ENCODE peak calls at places on chromosomes 13 and 19, in four cellular contexts. One of them, this sample, is unnamed.

GRCh38 chr19:12789098-12789903 is 2.0 kb upstream of the JUNB start:
- DNase-seq in A673: no peak
- DNase-seq in foreskin keratinocyte: no peak
- DNase-seq in BE2C: peak; percentile 47
- DNase-seq in this sample: peak; percentile 18

GRCh38 chr19:10872551-10873107 is 1.3 kb downstream of the CARM1 start:
- DNase-seq in A673: peak; percentile 39
- DNase-seq in BE2C: no peak
- DNase-seq in foreskin keratinocyte: no peak
- DNase-seq in this sample: no peak

GRCh38 chr13:109204252-109204651 is 574.8 kb downstream of the MYO16 start:
- DNase-seq in A673: no peak
- DNase-seq in BE2C: no peak
- DNase-seq in foreskin keratinocyte: no peak
- DNase-seq in this sample: no peak

GRCh38 chr13:42803563-42804212 is 22.3 kb downstream of the FAM216B start:
- DNase-seq in A673: no peak
- DNase-seq in BE2C: no peak
- DNase-seq in foreskin keratinocyte: no peak
- DNase-seq in this sample: no peak

GRCh38 chr19:2072757-2073551 is 21.9 kb upstream of the MKNK2 start:
- DNase-seq in A673: no peak
- DNase-seq in BE2C: no peak
- DNase-seq in foreskin keratinocyte: no peak
- DNase-seq in this sample: no peak

GRCh38 chr19:38395381-38396127 is 7.1 kb downstream of the SPRED3 start:
- DNase-seq in foreskin keratinocyte: no peak
- DNase-seq in BE2C: no peak
- DNase-seq in A673: no peak
- DNase-seq in this sample: peak; percentile 41

GRCh38 chr19:15288146-15288963 is 44.0 kb downstream of the BRD4 start:
- DNase-seq in BE2C: peak; percentile 85
- DNase-seq in foreskin keratinocyte: no peak
- DNase-seq in A673: peak; percentile 44
- DNase-seq in this sample: peak; percentile 52

GRCh38 chr19:46963093-46963734 is 56.4 kb upstream of the NPAS1 start:
- DNase-seq in A673: no peak
- DNase-seq in BE2C: no peak
- DNase-seq in foreskin keratinocyte: no peak
- DNase-seq in this sample: no peak

GRCh38 chr13:111404746-111405145 is 84.3 kb downstream of the TEX29 start:
- DNase-seq in foreskin keratinocyte: no peak
- DNase-seq in BE2C: no peak
- DNase-seq in A673: no peak
- DNase-seq in this sample: peak; percentile 2

GRCh38 chr19:33631628-33631995 is 9.9 kb downstream of the CHST8 start:
- DNase-seq in BE2C: no peak
- DNase-seq in A673: no peak
- DNase-seq in foreskin keratinocyte: no peak
- DNase-seq in this sample: no peak

DNA sequence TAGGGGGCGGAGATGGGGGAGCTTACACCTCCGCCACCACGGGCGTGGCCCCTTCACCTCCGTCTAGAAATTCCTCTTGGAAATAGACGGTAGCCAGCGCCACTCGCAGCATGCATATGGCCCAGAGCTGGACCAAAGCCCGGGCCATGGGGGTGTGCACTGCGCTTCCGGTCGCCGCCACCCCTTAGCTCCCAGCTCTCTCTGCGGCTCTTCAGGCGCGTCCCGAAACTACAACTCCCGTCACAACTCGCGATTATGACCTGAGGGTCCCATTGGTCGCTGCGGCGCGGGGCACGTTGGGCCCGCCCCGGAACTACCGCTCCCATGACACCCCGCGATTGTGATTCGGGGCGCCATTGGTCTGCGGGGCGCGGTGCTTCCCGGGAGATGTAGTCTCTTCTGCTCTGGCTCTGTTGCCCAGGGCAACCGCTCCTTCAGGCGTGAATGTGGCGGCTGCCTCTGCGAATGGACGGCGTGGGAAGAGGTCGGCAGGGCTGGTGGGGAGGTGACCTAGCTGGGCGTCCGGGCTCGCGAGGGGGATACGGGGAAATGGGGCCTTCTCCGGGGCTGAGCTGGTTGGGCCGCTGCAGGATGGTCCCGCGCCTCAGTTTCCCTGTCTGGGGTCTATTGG is at the start of the genes C19orf44 and CALR3:
- DNase-seq in foreskin keratinocyte: peak; percentile 93
- DNase-seq in BE2C: peak; percentile 98
- DNase-seq in A673: peak; percentile 100
- DNase-seq in this sample: peak; percentile 98
- TF ChIP-seq CTCF in foreskin keratinocyte: peak; percentile 28
- TF ChIP-seq CTCF in BE2C: peak; percentile 21
- TF ChIP-seq CTCF in A673: no peak
- TF ChIP-seq CTCF in this sample: no peak

GRCh38 chr13:98089246-98089645 is 53.6 kb upstream of the FARP1 start:
- DNase-seq in foreskin keratinocyte: peak; percentile 44
- DNase-seq in BE2C: no peak
- DNase-seq in A673: no peak
- DNase-seq in this sample: no peak

GRCh38 chr13:98080280-98080679 is 62.6 kb upstream of the FARP1 start:
- DNase-seq in foreskin keratinocyte: no peak
- DNase-seq in A673: no peak
- DNase-seq in BE2C: no peak
- DNase-seq in this sample: no peak

GRCh38 chr13:98083936-98084335 is 59.0 kb upstream of the FARP1 start:
- DNase-seq in foreskin keratinocyte: no peak
- DNase-seq in BE2C: no peak
- DNase-seq in A673: no peak
- DNase-seq in this sample: no peak

DNA sequence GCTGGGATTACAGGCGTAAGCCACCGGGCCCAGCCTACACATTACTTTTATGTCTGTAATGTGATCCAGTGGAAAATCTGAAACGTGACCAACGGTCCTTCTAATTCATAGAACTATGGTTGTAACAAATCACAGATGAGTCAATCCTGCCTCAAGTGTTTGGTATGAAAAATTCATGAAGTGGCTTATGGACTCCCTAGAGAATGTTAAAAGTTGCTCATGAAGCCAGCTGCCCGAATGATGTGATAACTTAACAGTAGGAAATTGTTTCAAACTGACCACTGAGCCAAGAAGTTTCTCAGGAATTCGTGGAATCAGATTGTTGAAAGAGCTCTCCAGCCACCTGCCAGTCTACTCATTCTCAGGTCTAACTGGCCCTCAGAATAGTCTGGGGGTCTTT is 59.4 kb upstream of the FARP1 start:
- DNase-seq in A673: peak; percentile 80
- DNase-seq in BE2C: no peak
- DNase-seq in foreskin keratinocyte: peak; percentile 16
- DNase-seq in this sample: no peak
- TF ChIP-seq CTCF in A673: peak; percentile 8
- TF ChIP-seq CTCF in BE2C: no peak
- TF ChIP-seq CTCF in foreskin keratinocyte: peak; percentile 27
- TF ChIP-seq CTCF in this sample: no peak

DNA sequence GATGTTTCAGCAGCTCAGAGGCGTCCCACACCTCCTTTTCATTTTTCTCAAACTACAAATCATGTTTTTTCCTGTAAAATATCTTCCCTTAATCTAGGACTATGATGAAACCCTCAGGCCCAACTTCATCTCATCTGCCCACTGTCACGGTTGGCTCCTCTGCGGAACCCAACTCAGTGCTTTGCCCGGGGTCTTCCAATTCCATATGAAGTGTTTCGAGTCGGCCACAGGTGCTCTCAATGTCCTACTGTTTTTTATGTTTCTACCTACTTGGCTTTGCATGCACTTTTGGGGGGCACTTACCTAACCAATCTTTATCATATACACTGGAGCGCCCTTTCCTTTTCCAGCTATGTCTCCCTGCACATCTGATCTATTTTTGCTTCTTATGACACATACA is 28.1 kb downstream of the COL4A1 start:
- DNase-seq in BE2C: no peak
- DNase-seq in A673: no peak
- DNase-seq in foreskin keratinocyte: no peak
- DNase-seq in this sample: no peak
- TF ChIP-seq CTCF in BE2C: no peak
- TF ChIP-seq CTCF in A673: no peak
- TF ChIP-seq CTCF in foreskin keratinocyte: no peak
- TF ChIP-seq CTCF in this sample: no peak

DNA sequence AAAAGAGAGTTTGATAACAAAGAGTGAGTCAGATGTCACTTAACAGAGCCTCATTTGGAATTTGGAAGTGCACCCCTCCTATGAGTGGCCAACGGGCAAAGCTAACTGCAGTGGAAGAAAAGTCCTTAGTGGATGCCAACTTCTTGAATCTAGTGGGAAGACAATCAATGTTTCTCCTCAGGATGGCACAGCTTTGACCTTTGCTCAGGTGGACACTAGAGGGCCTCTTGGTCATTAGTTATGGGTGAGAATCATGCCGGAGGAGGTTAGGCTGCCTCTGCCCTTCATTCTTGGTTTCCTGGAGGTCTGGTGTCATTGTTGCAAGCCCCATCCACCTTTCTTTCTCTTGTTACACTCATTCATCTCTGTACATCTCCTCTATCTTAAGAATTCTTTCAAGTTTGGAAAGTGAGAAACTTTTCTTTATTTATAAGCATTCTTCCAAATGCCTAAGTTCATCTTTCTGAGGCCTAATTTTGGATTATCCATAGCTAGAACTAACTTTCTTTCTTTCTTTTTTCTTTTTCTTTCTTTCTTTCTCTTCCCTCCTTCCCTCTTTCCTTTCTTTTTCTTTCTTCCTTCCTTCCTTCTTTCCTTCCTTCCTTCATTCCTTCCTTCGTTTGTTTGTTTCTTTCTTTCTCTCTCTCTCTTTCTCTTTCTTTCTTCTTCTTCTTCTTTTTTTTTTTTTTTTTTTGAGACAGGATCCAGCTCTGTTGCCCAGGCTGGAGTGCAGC is 327.2 kb upstream of the TSHZ3 start:
- DNase-seq in A673: no peak
- DNase-seq in BE2C: no peak
- DNase-seq in foreskin keratinocyte: no peak
- DNase-seq in this sample: no peak
- TF ChIP-seq CTCF in A673: peak; percentile 8
- TF ChIP-seq CTCF in BE2C: peak; percentile 3
- TF ChIP-seq CTCF in foreskin keratinocyte: peak; percentile 24
- TF ChIP-seq CTCF in this sample: no peak

DNA sequence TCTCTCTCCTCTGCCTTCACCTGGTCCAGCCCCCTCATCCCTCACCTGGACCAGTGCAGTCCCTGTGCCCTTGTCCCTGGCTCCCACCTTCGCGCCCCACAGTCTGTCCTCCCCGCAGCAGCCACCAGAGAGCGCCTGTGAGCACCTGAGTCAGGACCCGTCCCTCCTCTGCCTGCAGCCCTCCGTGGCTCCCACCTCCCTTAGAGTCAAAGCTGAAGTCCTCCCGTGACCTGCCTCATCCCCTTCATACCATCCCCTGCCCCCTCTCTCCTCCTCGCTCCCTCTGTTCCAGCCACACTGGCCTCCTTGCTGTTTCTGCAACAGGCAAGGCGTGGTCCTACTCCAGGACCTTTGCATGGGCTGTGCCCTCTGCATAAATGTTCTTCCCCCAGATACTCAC is 10.3 kb downstream of the CELF5 start:
- DNase-seq in A673: no peak
- DNase-seq in foreskin keratinocyte: no peak
- DNase-seq in BE2C: peak; percentile 31
- DNase-seq in this sample: no peak
- TF ChIP-seq CTCF in A673: peak; percentile 51
- TF ChIP-seq CTCF in foreskin keratinocyte: peak; percentile 46
- TF ChIP-seq CTCF in BE2C: peak; percentile 36
- TF ChIP-seq CTCF in this sample: no peak